ENCODE peak calls at places on chromosome 1, in five cellular contexts. E, D, X, S and A are unnamed samples.
A peak's percentile ranks its signal among the peaks of the same experiment; 100 is the strongest.

GRCh38 chr1:24364975-24365678 is 46.0 kb downstream of the GRHL3 start:
- DNase-seq in E (no peak), D (no peak), X (no peak), S (peak; percentile 76), A (peak; percentile 69)

GRCh38 chr1:24009406-24009805 is 29.3 kb upstream of the SRSF10 start:
- DNase-seq in E (no peak), D (no peak), X (no peak), S (no peak), A (no peak)

GRCh38 chr1:203097001-203097400 is 11.2 kb upstream of the MYOG start:
- DNase-seq in E (no peak), D (no peak), X (no peak), S (no peak), A (no peak)

GRCh38 chr1:12435639-12436344 is 182.2 kb downstream of the DHRS3 start:
- DNase-seq in E (no peak), D (no peak), X (no peak), S (peak; percentile 55), A (no peak)

GRCh38 chr1:201740609-201741231 is 88.2 kb upstream of the IPO9 start:
- DNase-seq in E (no peak), D (no peak), X (no peak), S (no peak), A (no peak)

GRCh38 chr1:111538343-111539035 is 35.1 kb upstream of the ADORA3 start:
- DNase-seq in E (peak; percentile 16), D (no peak), X (no peak), S (peak; percentile 77), A (no peak)

GRCh38 chr1:104136621-104137020 is 386.9 kb downstream of the AMY1C start:
- DNase-seq in E (no peak), D (no peak), X (no peak), S (no peak), A (no peak)

GRCh38 chr1:189237008-189237407 is 1240.7 kb downstream of the BRINP3 start:
- DNase-seq in E (no peak), D (no peak), X (no peak), S (no peak), A (no peak)

GRCh38 chr1:14723401-14723800 is 124.9 kb downstream of the KAZN start:
- DNase-seq in E (no peak), D (no peak), X (no peak), S (no peak), A (no peak)

GRCh38 chr1:37673920-37674319 is 18.4 kb upstream of the CDCA8 start:
- DNase-seq in E (no peak), D (peak; percentile 63), X (peak; percentile 90), S (no peak), A (no peak)

GRCh38 chr1:222761171-222761570 is 24.2 kb downstream of the FAM177B start:
- DNase-seq in E (no peak), D (no peak), X (no peak), S (no peak), A (no peak)

GRCh38 chr1:247411583-247412295 is 4.2 kb upstream of the NLRP3 start:
- DNase-seq in E (no peak), D (no peak), X (no peak), S (no peak), A (no peak)

GRCh38 chr1:36236302-36236701 is 12.1 kb downstream of the THRAP3 start:
- DNase-seq in E (no peak), D (no peak), X (no peak), S (no peak), A (no peak)

GRCh38 chr1:91523462-91523861 is 22.8 kb downstream of the CDC7 start:
- DNase-seq in E (no peak), D (no peak), X (no peak), S (peak; percentile 45), A (no peak)

GRCh38 chr1:246066553-246066952 is 440.5 kb downstream of the SMYD3 start:
- DNase-seq in E (no peak), D (no peak), X (no peak), S (no peak), A (no peak)

GRCh38 chr1:156488566-156489165 is 11.9 kb downstream of the MEF2D start:
- DNase-seq in E (peak; percentile 70), D (no peak), X (no peak), S (no peak), A (no peak)

GRCh38 chr1:21236178-21236577 is 54.1 kb downstream of the ECE1 start:
- DNase-seq in E (no peak), D (no peak), X (no peak), S (no peak), A (no peak)

GRCh38 chr1:215594640-215595039 is 27.5 kb downstream of the KCTD3 start:
- DNase-seq in E (no peak), D (no peak), X (no peak), S (no peak), A (no peak)

GRCh38 chr1:235776396-235776795 is 90.3 kb downstream of the LYST start:
- DNase-seq in E (no peak), D (no peak), X (no peak), S (no peak), A (no peak)
- TF ChIP-seq CTCF in E (no peak), D (no peak), X (no peak), S (no peak), A (no peak)

GRCh38 chr1:42935313-42935624 is 23.4 kb downstream of the SLC2A1 start:
- DNase-seq in E (peak; percentile 72), D (peak; percentile 61), X (no peak), S (no peak), A (no peak)
- H3K4me3 ChIP-seq in E (no peak overlapping the region), D (no peak overlapping the region), X (no peak overlapping the region), S (no peak overlapping the region), A (no peak overlapping the region)

DNA sequence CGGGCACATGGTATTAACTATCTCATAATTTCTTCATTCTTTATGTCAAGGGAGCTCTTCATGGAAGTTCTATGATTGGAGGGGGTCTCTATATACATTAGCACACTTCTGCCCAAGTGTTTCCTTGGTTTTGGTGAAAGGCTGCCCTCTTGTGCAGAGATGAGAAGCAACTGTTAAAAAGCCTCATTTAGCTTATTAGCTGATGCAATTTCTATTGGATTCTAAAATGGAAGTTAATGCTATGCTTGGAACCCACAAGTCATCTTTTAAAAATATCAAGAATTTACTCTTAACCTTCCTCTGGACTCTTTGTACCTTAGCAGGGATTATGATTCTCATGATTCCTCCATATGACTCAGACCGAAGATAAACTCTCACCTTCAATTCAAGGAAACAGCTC is 328.9 kb downstream of the PTBP2 start:
- DNase-seq in E (no peak), D (no peak), X (no peak), S (peak; percentile 76), A (no peak)
- TF ChIP-seq CTCF in E (no peak), D (no peak), X (peak; percentile 38), S (peak; percentile 56), A (peak; percentile 51)

GRCh38 chr1:180951881-180952656 is 39.4 kb downstream of the KIAA1614 start:
- DNase-seq in E (no peak), D (no peak), X (no peak), S (no peak), A (no peak)

GRCh38 chr1:180954766-180955165 is 42.1 kb downstream of the KIAA1614 start:
- DNase-seq in E (no peak), D (peak; percentile 50), X (no peak), S (no peak), A (no peak)

GRCh38 chr1:180953791-180954721 is 41.4 kb downstream of the KIAA1614 start:
- DNase-seq in E (peak; percentile 79), D (peak; percentile 83), X (no peak), S (peak; percentile 67), A (peak; percentile 18)

GRCh38 chr1:180952657-180953013 is 39.9 kb downstream of the KIAA1614 start:
- DNase-seq in E (no peak), D (no peak), X (no peak), S (no peak), A (no peak)

GRCh38 chr1:180953291-180953747 is 40.6 kb downstream of the KIAA1614 start:
- DNase-seq in E (peak; percentile 24), D (no peak), X (no peak), S (no peak), A (no peak)
- H3K4me3 ChIP-seq in E (peak overlapping the region; percentile 57), D (peak overlapping the region; percentile 58), X (no peak overlapping the region), S (peak overlapping the region; percentile 54), A (peak overlapping the region; percentile 37)

GRCh38 chr1:85581802-85582686 is 1.5 kb downstream of the CCN1 start:
- DNase-seq in E (peak; percentile 25), D (no peak), X (no peak), S (peak; percentile 88), A (no peak)
- TF ChIP-seq CTCF in E (no peak), D (peak; percentile 43), X (no peak), S (peak; percentile 55), A (peak; percentile 35)

GRCh38 chr1:101683136-101683535 is 313.6 kb downstream of the OLFM3 start:
- DNase-seq in E (no peak), D (no peak), X (no peak), S (no peak), A (no peak)

DNA sequence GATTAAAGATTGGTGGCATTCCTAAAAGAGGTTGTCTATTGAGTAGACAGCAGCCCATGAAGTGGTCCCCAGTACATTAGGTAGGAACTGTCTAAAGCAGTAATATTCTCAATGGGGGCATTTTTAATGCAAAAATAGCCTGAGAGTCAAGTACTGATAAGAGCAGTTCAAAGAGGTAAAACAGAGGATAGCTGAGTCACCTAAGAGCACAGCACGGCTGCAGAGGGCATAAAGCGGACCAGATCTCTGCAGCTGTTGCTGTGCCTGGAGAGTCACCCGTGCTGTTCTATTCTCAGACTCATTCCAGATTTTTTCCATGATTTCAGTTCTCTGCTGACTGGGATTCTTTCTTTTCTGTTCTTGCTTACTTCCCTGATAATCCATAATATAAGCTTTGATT is 313.2 kb downstream of the OLFM3 start:
- DNase-seq in E (no peak), D (no peak), X (no peak), S (no peak), A (no peak)
- H3K4me3 ChIP-seq in E (no peak overlapping the region), D (no peak overlapping the region), X (no peak overlapping the region), S (no peak overlapping the region), A (no peak overlapping the region)

DNA sequence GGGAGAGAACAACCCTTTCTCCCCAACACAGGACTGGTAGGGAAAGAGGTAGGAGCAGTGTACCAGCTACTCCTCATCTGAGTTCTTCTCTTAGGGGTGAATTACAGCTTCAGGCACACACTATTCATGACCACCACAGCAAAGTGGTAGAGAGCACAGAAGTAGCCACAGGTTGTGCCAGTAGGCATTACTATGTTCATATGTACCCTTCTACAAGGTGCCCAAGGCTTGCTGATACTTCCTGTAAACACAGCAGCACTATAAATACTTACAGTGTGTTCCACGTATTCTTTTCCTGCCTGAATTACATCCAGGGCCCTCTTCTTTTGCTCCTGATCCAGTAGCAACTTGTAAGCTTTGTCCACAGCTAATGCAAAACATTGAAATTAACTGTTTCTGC is 23.1 kb downstream of the DNAJC8 start:
- DNase-seq in E (no peak), D (no peak), X (no peak), S (no peak), A (no peak)
- TF ChIP-seq CTCF in E (no peak), D (no peak), X (no peak), S (no peak), A (no peak)